ENCODE peak calls at places on chromosome 17, in ten cellular contexts. A is NCI-H460; N is left kidney; V is HS-27A; E is activated CD4-positive, alpha-beta T cell treated with anti-CD3 and anti-CD28 coated beads, Interleukin-2, amount 10 ng/mL, durations not matched to agents 7 days and 5 days; I is hypothalamus; M is Right ventricle myocardium inferior; D is iris pigment epithelial cell; L is Ammon's horn; F is GM04503. O is an unnamed sample.

GRCh38 chr17:30450125-30451027 is 26.8 kb upstream of the GOSR1 start:
- DNase-seq in A (no peak), N (no peak), V (no peak), E (no peak), I (no peak), M (no peak), D (peak), L (no peak), F (peak), O (no peak)

GRCh38 chr17:79801156-79802038 is 4.5 kb upstream of the CBX8 start:
- DNase-seq in A (no peak), N (peak), V (no peak), E (no peak), I (no peak), M (no peak), D (no peak), L (no peak), F (no peak), O (peak)

GRCh38 chr17:81025065-81025751 is 9.7 kb upstream of the BAIAP2 start:
- DNase-seq in A (no peak), N (no peak), V (no peak), E (no peak), I (peak), M (no peak), D (no peak), L (peak), F (no peak), O (no peak)

GRCh38 chr17:8820311-8821010 is 21.3 kb upstream of the MFSD6L start:
- DNase-seq in A (no peak), N (no peak), V (no peak), E (no peak), I (no peak), M (no peak), D (no peak), L (no peak), F (no peak), O (no peak)

GRCh38 chr17:82105882-82106696 is 8.1 kb upstream of the FASN start:
- DNase-seq in A (peak), N (peak), V (no peak), E (peak), I (peak), M (no peak), D (peak), L (peak), F (no peak), O (peak)

GRCh38 chr17:3865166-3865565 is 19.1 kb upstream of the NCBP3 start:
- DNase-seq in A (no peak), N (no peak), V (no peak), E (no peak), I (peak), M (no peak), D (peak), L (peak), F (no peak), O (no peak)

GRCh38 chr17:13306310-13306962 is 288.6 kb upstream of the ELAC2 start:
- DNase-seq in A (peak), N (peak), V (peak), E (peak), I (no peak), M (no peak), D (peak), L (no peak), F (peak), O (peak)

GRCh38 chr17:7466644-7467341 is 12.6 kb downstream of the ZBTB4 start:
- DNase-seq in A (no peak), N (no peak), V (no peak), E (no peak), I (no peak), M (peak), D (peak), L (peak), F (no peak), O (no peak)

GRCh38 chr17:63190821-63191220 is 224.8 kb downstream of the TANC2 start:
- DNase-seq in A (no peak), N (no peak), V (no peak), E (no peak), I (no peak), M (no peak), D (no peak), L (peak), F (no peak), O (no peak)